ENCODE peak calls at places on chromosome 10, in five cellular contexts. Y is amygdala; Z is WERI-Rb-1; J is stimulated activated CD4-positive, alpha-beta T cell treated with anti-CD3 and anti-CD28 coated beads, Interleukin-15, amount 100 ng/mL, for 1 hour; N is LoVo. O is an unnamed sample.

GRCh38 chr10:4677296-4678021 is 148.5 kb upstream of the AKR1E2 start:
- DNase-seq in Y (no peak), Z (no peak), J (no peak), N (peak; percentile 75), O (peak; percentile 90)

GRCh38 chr10:17217661-17218306 is 10.3 kb upstream of the VIM start:
- DNase-seq in Y (no peak), Z (no peak), J (no peak), N (no peak), O (no peak)

GRCh38 chr10:49649294-49649693 is 30.2 kb upstream of the C10orf53 start:
- DNase-seq in Y (no peak), Z (no peak), J (no peak), N (no peak), O (no peak)

GRCh38 chr10:130746311-130746710 is 565.2 kb downstream of the TCERG1L start:
- DNase-seq in Y (no peak), Z (no peak), J (no peak), N (no peak), O (no peak)

GRCh38 chr10:22629126-22629525 is 85.3 kb downstream of the PIP4K2A start:
- DNase-seq in Y (no peak), Z (no peak), J (no peak), N (no peak), O (no peak)

GRCh38 chr10:97633921-97634320 is 621 bp upstream of the MORN4 start:
- DNase-seq in Y (no peak), Z (peak; percentile 36), J (no peak), N (peak; percentile 32), O (no peak)

GRCh38 chr10:114307731-114308130 is 68.7 kb downstream of the VWA2 start:
- DNase-seq in Y (no peak), Z (no peak), J (no peak), N (no peak), O (no peak)

GRCh38 chr10:680146-680545 is 9.3 kb downstream of the DIP2C start:
- DNase-seq in Y (no peak), Z (peak; percentile 60), J (no peak), N (no peak), O (no peak)

GRCh38 chr10:71045188-71045841 is 156.9 kb upstream of the PCBD1 start:
- DNase-seq in Y (no peak), Z (no peak), J (no peak), N (no peak), O (no peak)

GRCh38 chr10:14588084-14588937 is 186.4 kb downstream of the FAM107B start:
- DNase-seq in Y (no peak), Z (no peak), J (no peak), N (no peak), O (peak; percentile 52)

GRCh38 chr10:71512794-71513379 is 116.2 kb downstream of the CDH23 start:
- DNase-seq in Y (no peak), Z (no peak), J (no peak), N (peak; percentile 58), O (peak; percentile 62)

GRCh38 chr10:132055616-132056015 is 10.1 kb upstream of the JAKMIP3 start:
- DNase-seq in Y (no peak), Z (no peak), J (no peak), N (no peak), O (no peak)

GRCh38 chr10:38143587-38143986 is 49.5 kb downstream of the ZNF37A start:
- DNase-seq in Y (no peak), Z (no peak), J (no peak), N (no peak), O (no peak)

GRCh38 chr10:103451871-103452713 is at the start of gene CALHM2:
- DNase-seq in Y (no peak), Z (no peak), J (peak; percentile 36), N (no peak), O (peak; percentile 39)

GRCh38 chr10:103854687-103855423 is 521 bp downstream of the SH3PXD2A start:
- DNase-seq in Y (no peak), Z (peak; percentile 48), J (no peak), N (peak; percentile 14), O (no peak)

GRCh38 chr10:70937661-70938060 is 49.3 kb upstream of the PCBD1 start:
- DNase-seq in Y (no peak), Z (no peak), J (no peak), N (no peak), O (no peak)

GRCh38 chr10:35027567-35027966 is 62.6 kb downstream of the CUL2 start:
- DNase-seq in Y (no peak), Z (no peak), J (no peak), N (peak; percentile 8), O (peak; percentile 43)

GRCh38 chr10:75640381-75640780 is 209.0 kb downstream of the LRMDA start:
- DNase-seq in Y (no peak), Z (no peak), J (no peak), N (no peak), O (no peak)

GRCh38 chr10:71857934-71858890 is 7.2 kb upstream of the PSAP start:
- DNase-seq in Y (no peak), Z (no peak), J (no peak), N (no peak), O (no peak)

GRCh38 chr10:24381235-24382010 is 172.5 kb downstream of the KIAA1217 start:
- DNase-seq in Y (no peak), Z (peak; percentile 23), J (no peak), N (no peak), O (no peak)

GRCh38 chr10:110774069-110775021 is 97.4 kb upstream of the PDCD4 start:
- DNase-seq in Y (no peak), Z (no peak), J (no peak), N (peak; percentile 90), O (peak; percentile 79)

GRCh38 chr10:58435297-58435696 is 50.1 kb downstream of the TFAM start:
- DNase-seq in Y (no peak), Z (no peak), J (no peak), N (peak; percentile 77), O (peak; percentile 72)

GRCh38 chr10:78777466-78778256 is 291.1 kb upstream of the ZMIZ1 start:
- DNase-seq in Y (peak; percentile 73), Z (no peak), J (no peak), N (no peak), O (no peak)

GRCh38 chr10:102611514-102612095 is 32.7 kb upstream of the TRIM8 start:
- DNase-seq in Y (no peak), Z (no peak), J (no peak), N (no peak), O (no peak)

GRCh38 chr10:71882813-71883746 is 32.0 kb upstream of the PSAP start:
- DNase-seq in Y (no peak), Z (no peak), J (no peak), N (no peak), O (no peak)

GRCh38 chr10:12980080-12980656 is 21.3 kb downstream of the CCDC3 start:
- DNase-seq in Y (no peak), Z (no peak), J (no peak), N (no peak), O (no peak)

GRCh38 chr10:46234431-46235060 is 52.3 kb upstream of the ANTXRL start:
- DNase-seq in Y (no peak), Z (no peak), J (no peak), N (no peak), O (no peak)

GRCh38 chr10:133128126-133129081 is 31.6 kb upstream of the KNDC1 start:
- DNase-seq in Y (no peak), Z (no peak), J (no peak), N (no peak), O (no peak)

GRCh38 chr10:58590152-58590551 is 77.5 kb downstream of the BICC1 start:
- DNase-seq in Y (no peak), Z (no peak), J (no peak), N (peak; percentile 9), O (no peak)

GRCh38 chr10:122648599-122649428 is 50.8 kb downstream of the C10orf120 start:
- DNase-seq in Y (no peak), Z (peak; percentile 61), J (no peak), N (peak; percentile 8), O (peak; percentile 54)

GRCh38 chr10:7756360-7756992 is 31.3 kb downstream of the KIN start:
- DNase-seq in Y (no peak), Z (peak; percentile 12), J (no peak), N (no peak), O (peak; percentile 45)